ENCODE peak calls at places on chromosome 12, in eight cellular contexts. N is hypothalamus; Y is T1000; R is GF-D8; U is effector CD4-positive, alpha-beta T cell; P is adipocyte; S is EH; B is stimulated activated CD8-positive, alpha-beta memory T cell treated with anti-CD3 and anti-CD28 coated beads, Interleukin-4, amount 100 ng/mL, for 1 hour. H is an unnamed sample.

GRCh38 chr12:1445807-1446206 is 148.6 kb downstream of the FBXL14 start:
- DNase-seq in N (no peak), Y (no peak), R (no peak), U (no peak), P (no peak), S (no peak), B (no peak), H (no peak)

GRCh38 chr12:53791735-53792326 is 40.1 kb upstream of the CISTR start:
- DNase-seq in N (no peak), Y (no peak), R (no peak), U (peak; percentile 31), P (peak; percentile 16), S (peak; percentile 32), B (peak; percentile 8), H (peak; percentile 25)

GRCh38 chr12:14974633-14975032 is 1.8 kb downstream of the PDE6H start:
- DNase-seq in N (no peak), Y (no peak), R (no peak), U (no peak), P (no peak), S (no peak), B (no peak), H (no peak)

GRCh38 chr12:109983432-109984142 is 12.6 kb downstream of the GIT2 start:
- DNase-seq in N (no peak), Y (no peak), R (no peak), U (no peak), P (no peak), S (no peak), B (no peak), H (no peak)

GRCh38 chr12:16573652-16574077 is 32.3 kb downstream of the LMO3 start:
- DNase-seq in N (no peak), Y (no peak), R (peak; percentile 9), U (no peak), P (no peak), S (no peak), B (no peak), H (no peak)

GRCh38 chr12:24561411-24561871 is 387.5 kb downstream of the BCAT1 start:
- DNase-seq in N (no peak), Y (no peak), R (no peak), U (no peak), P (peak; percentile 55), S (peak; percentile 52), B (no peak), H (no peak)

GRCh38 chr12:119780786-119781434 is 96.2 kb downstream of the CIT start:
- DNase-seq in N (no peak), Y (no peak), R (no peak), U (no peak), P (peak; percentile 76), S (peak; percentile 50), B (no peak), H (peak; percentile 67)

GRCh38 chr12:109548258-109548657 is 25.0 kb downstream of the MMAB start:
- DNase-seq in N (no peak), Y (no peak), R (no peak), U (no peak), P (no peak), S (no peak), B (no peak), H (no peak)

GRCh38 chr12:127487031-127487430 is 779.9 kb upstream of the TMEM132C start:
- DNase-seq in N (no peak), Y (no peak), R (no peak), U (no peak), P (no peak), S (peak; percentile 58), B (no peak), H (no peak)

GRCh38 chr12:101671157-101671791 is 26.2 kb upstream of the CHPT1 start:
- DNase-seq in N (no peak), Y (no peak), R (peak; percentile 86), U (no peak), P (no peak), S (no peak), B (no peak), H (no peak)

GRCh38 chr12:57896437-57897201 is 44.7 kb upstream of the ATP23 start:
- DNase-seq in N (peak; percentile 71), Y (no peak), R (no peak), U (no peak), P (peak; percentile 81), S (peak; percentile 76), B (no peak), H (no peak)

GRCh38 chr12:27236498-27236897 is 7.6 kb upstream of the STK38L start:
- DNase-seq in N (no peak), Y (no peak), R (peak; percentile 83), U (no peak), P (no peak), S (peak; percentile 50), B (no peak), H (no peak)

GRCh38 chr12:124493809-124494750 is 73.3 kb downstream of the NCOR2 start:
- DNase-seq in N (no peak), Y (no peak), R (no peak), U (no peak), P (no peak), S (no peak), B (no peak), H (no peak)

GRCh38 chr12:68352067-68352466 is 19.9 kb upstream of the MDM1 start:
- DNase-seq in N (no peak), Y (no peak), R (no peak), U (no peak), P (no peak), S (peak; percentile 61), B (no peak), H (no peak)

GRCh38 chr12:5466521-5466960 is 34.6 kb downstream of the NTF3 start:
- DNase-seq in N (no peak), Y (no peak), R (no peak), U (no peak), P (peak; percentile 33), S (peak; percentile 79), B (no peak), H (no peak)

GRCh38 chr12:114430306-114430705 is 24.4 kb upstream of the TBX5 start:
- DNase-seq in N (no peak), Y (no peak), R (no peak), U (no peak), P (peak; percentile 12), S (peak; percentile 98), B (no peak), H (no peak)

H was measured in SW 1271.